ENCODE peak calls at places on chromosomes 5 and 9, in four cellular contexts. One of them, this sample, is unnamed.

GRCh38 chr9:71726723-71727122 is 41.6 kb downstream of the CEMIP2 start:
- DNase-seq in activated effector memory CD4-positive, alpha-beta T cell treated with anti-CD3 and anti-CD28 coated beads, Interleukin-2, amount 50 U/mL, for 16 hours: no peak
- DNase-seq in nephron progenitor cell: no peak
- DNase-seq in mucosa of gallbladder: no peak
- DNase-seq in this sample: no peak

GRCh38 chr5:152556779-152557178 is 151.7 kb upstream of the NMUR2 start:
- DNase-seq in activated effector memory CD4-positive, alpha-beta T cell treated with anti-CD3 and anti-CD28 coated beads, Interleukin-2, amount 50 U/mL, for 16 hours: no peak
- DNase-seq in nephron progenitor cell: no peak
- DNase-seq in mucosa of gallbladder: no peak
- DNase-seq in this sample: peak; percentile 7

GRCh38 chr5:177327539-177328522 is 16.1 kb upstream of the MXD3 start:
- DNase-seq in activated effector memory CD4-positive, alpha-beta T cell treated with anti-CD3 and anti-CD28 coated beads, Interleukin-2, amount 50 U/mL, for 16 hours: no peak
- DNase-seq in nephron progenitor cell: no peak
- DNase-seq in mucosa of gallbladder: peak; percentile 32
- DNase-seq in this sample: no peak

GRCh38 chr5:53362521-53362941 is 117.9 kb upstream of the FST start:
- DNase-seq in activated effector memory CD4-positive, alpha-beta T cell treated with anti-CD3 and anti-CD28 coated beads, Interleukin-2, amount 50 U/mL, for 16 hours: no peak
- DNase-seq in nephron progenitor cell: no peak
- DNase-seq in mucosa of gallbladder: no peak
- DNase-seq in this sample: no peak

GRCh38 chr5:175317872-175318271 is 126.1 kb downstream of the DRD1 start:
- DNase-seq in activated effector memory CD4-positive, alpha-beta T cell treated with anti-CD3 and anti-CD28 coated beads, Interleukin-2, amount 50 U/mL, for 16 hours: no peak
- DNase-seq in nephron progenitor cell: no peak
- DNase-seq in mucosa of gallbladder: no peak
- DNase-seq in this sample: no peak

GRCh38 chr5:72485366-72486052 is 21.7 kb downstream of the ZNF366 start:
- DNase-seq in activated effector memory CD4-positive, alpha-beta T cell treated with anti-CD3 and anti-CD28 coated beads, Interleukin-2, amount 50 U/mL, for 16 hours: no peak
- DNase-seq in nephron progenitor cell: no peak
- DNase-seq in mucosa of gallbladder: no peak
- DNase-seq in this sample: no peak

GRCh38 chr9:133943036-133943780 is 48.9 kb downstream of the VAV2 start:
- DNase-seq in activated effector memory CD4-positive, alpha-beta T cell treated with anti-CD3 and anti-CD28 coated beads, Interleukin-2, amount 50 U/mL, for 16 hours: no peak
- DNase-seq in nephron progenitor cell: no peak
- DNase-seq in mucosa of gallbladder: no peak
- DNase-seq in this sample: peak; percentile 4

GRCh38 chr9:75106856-75107255 is 18.5 kb downstream of the OSTF1 start:
- DNase-seq in activated effector memory CD4-positive, alpha-beta T cell treated with anti-CD3 and anti-CD28 coated beads, Interleukin-2, amount 50 U/mL, for 16 hours: no peak
- DNase-seq in nephron progenitor cell: no peak
- DNase-seq in mucosa of gallbladder: no peak
- DNase-seq in this sample: no peak

GRCh38 chr9:83509372-83509771 is 28.8 kb downstream of the FRMD3 start:
- DNase-seq in activated effector memory CD4-positive, alpha-beta T cell treated with anti-CD3 and anti-CD28 coated beads, Interleukin-2, amount 50 U/mL, for 16 hours: no peak
- DNase-seq in nephron progenitor cell: no peak
- DNase-seq in mucosa of gallbladder: no peak
- DNase-seq in this sample: no peak

GRCh38 chr5:149860801-149861322 is 83.7 kb downstream of the PDE6A start:
- DNase-seq in activated effector memory CD4-positive, alpha-beta T cell treated with anti-CD3 and anti-CD28 coated beads, Interleukin-2, amount 50 U/mL, for 16 hours: no peak
- DNase-seq in nephron progenitor cell: no peak
- DNase-seq in mucosa of gallbladder: no peak
- DNase-seq in this sample: no peak

GRCh38 chr9:134010774-134011173 is 14.5 kb upstream of the BRD3OS start:
- DNase-seq in activated effector memory CD4-positive, alpha-beta T cell treated with anti-CD3 and anti-CD28 coated beads, Interleukin-2, amount 50 U/mL, for 16 hours: no peak
- DNase-seq in nephron progenitor cell: no peak
- DNase-seq in mucosa of gallbladder: no peak
- DNase-seq in this sample: peak; percentile 56

GRCh38 chr5:143874312-143874711 is 62.4 kb downstream of the HMHB1 start:
- DNase-seq in activated effector memory CD4-positive, alpha-beta T cell treated with anti-CD3 and anti-CD28 coated beads, Interleukin-2, amount 50 U/mL, for 16 hours: no peak
- DNase-seq in nephron progenitor cell: peak; percentile 15
- DNase-seq in mucosa of gallbladder: no peak
- DNase-seq in this sample: no peak

GRCh38 chr9:14104501-14104900 is 209.4 kb downstream of the NFIB start:
- DNase-seq in activated effector memory CD4-positive, alpha-beta T cell treated with anti-CD3 and anti-CD28 coated beads, Interleukin-2, amount 50 U/mL, for 16 hours: no peak
- DNase-seq in nephron progenitor cell: no peak
- DNase-seq in mucosa of gallbladder: no peak
- DNase-seq in this sample: no peak

GRCh38 chr9:98135558-98135934 is 16.5 kb upstream of the TRIM14 start:
- DNase-seq in activated effector memory CD4-positive, alpha-beta T cell treated with anti-CD3 and anti-CD28 coated beads, Interleukin-2, amount 50 U/mL, for 16 hours: no peak
- DNase-seq in nephron progenitor cell: no peak
- DNase-seq in mucosa of gallbladder: no peak
- DNase-seq in this sample: no peak